ENCODE peak calls at places on chromosomes 6 and 20, in six cellular contexts. Z is fibroblast of mammary gland, M is AG10803, B is GM13976, X is H7, I is heart left ventricle. P is an unnamed sample.

GRCh38 chr20:55514498-55514897 is 490.8 kb downstream of the CBLN4 start:
- DNase-seq in I (no peak), Z (no peak), B (no peak), X (no peak), M (no peak), P (no peak)

GRCh38 chr20:38633577-38634093 is 32.0 kb downstream of the ARHGAP40 start:
- DNase-seq in B (peak), I (peak), X (peak), M (peak), Z (peak), P (peak)

GRCh38 chr6:138957903-138958302 is 30.1 kb downstream of the REPS1 start:
- DNase-seq in Z (no peak), M (no peak), B (no peak), X (no peak), I (no peak), P (no peak)

GRCh38 chr20:2820896-2821869 is 5.0 kb downstream of the TMEM239 start:
- DNase-seq in X (peak), M (no peak), Z (no peak), I (no peak), B (peak), P (no peak)

GRCh38 chr6:3523288-3523670 is 66.4 kb upstream of the SLC22A23 start:
- DNase-seq in I (no peak), M (peak), Z (no peak), B (no peak), X (no peak), P (no peak)

GRCh38 chr20:2767768-2768631 is 32.4 kb downstream of the CPXM1 start:
- DNase-seq in Z (peak), M (peak), I (no peak), B (no peak), X (peak), P (peak)

GRCh38 chr6:108801331-108801730 is 46.9 kb upstream of the ARMC2 start:
- DNase-seq in B (no peak), Z (no peak), X (no peak), I (no peak), M (no peak), P (no peak)

GRCh38 chr6:164108869-164109769 is 694.6 kb downstream of the QKI start:
- DNase-seq in M (peak), X (no peak), B (no peak), Z (peak), I (peak), P (peak)

GRCh38 chr6:21850682-21851081 is 257.1 kb downstream of the SOX4 start:
- DNase-seq in X (no peak), Z (no peak), B (no peak), M (no peak), I (no peak), P (no peak)

GRCh38 chr20:1579488-1579887 is 22.0 kb upstream of the SIRPD start:
- DNase-seq in I (no peak), M (no peak), X (no peak), B (no peak), Z (no peak), P (no peak)

GRCh38 chr6:99146716-99147115 is 199.0 kb upstream of the FBXL4 start:
- DNase-seq in B (no peak), Z (no peak), I (no peak), X (no peak), M (no peak), P (no peak)

GRCh38 chr6:137824502-137824879 is 42.6 kb upstream of the TNFAIP3 start:
- DNase-seq in I (no peak), M (no peak), X (no peak), B (no peak), Z (no peak), P (no peak)

GRCh38 chr6:6008648-6009421 is 2.1 kb upstream of the NRN1 start:
- DNase-seq in I (peak), M (peak), B (peak), X (peak), Z (peak), P (no peak)

GRCh38 chr6:119612176-119612870 is 262.8 kb upstream of the MAN1A1 start:
- DNase-seq in X (no peak), B (no peak), I (no peak), M (peak), Z (no peak), P (peak)

GRCh38 chr6:44395501-44395900 is 8.0 kb downstream of the CDC5L start:
- DNase-seq in X (no peak), I (no peak), Z (no peak), B (no peak), M (no peak), P (no peak)

GRCh38 chr6:2231438-2231837 is 14.0 kb downstream of the GMDS start:
- DNase-seq in I (no peak), X (no peak), Z (peak), M (peak), B (no peak), P (peak)

GRCh38 chr6:27517928-27518787 is 45.3 kb upstream of the ZNF184 start:
- DNase-seq in X (no peak), M (no peak), Z (no peak), B (no peak), I (no peak), P (no peak)

GRCh38 chr6:70312165-70312564 is 9.3 kb upstream of the COL9A1 start:
- DNase-seq in I (no peak), M (peak), B (no peak), X (no peak), Z (peak), P (peak)

GRCh38 chr6:88481519-88481918 is 315.4 kb upstream of the CNR1 start:
- DNase-seq in B (no peak), M (no peak), I (no peak), Z (no peak), X (no peak), P (no peak)

GRCh38 chr6:127834136-127834535 is 66.7 kb downstream of the THEMIS start:
- DNase-seq in Z (no peak), I (no peak), M (no peak), B (no peak), X (no peak), P (no peak)

P was measured in fibroblast of pulmonary artery.